ENCODE peak calls at places on chromosomes 7 and 10, in nine cellular contexts. I is psoas muscle, M is lower lobe of right lung, C is tibial nerve, E is sigmoid colon, L is adrenal gland, V is thoracic aorta, T is GM13977, H is endothelial cell. F is an unnamed sample.

GRCh38 chr7:13778967-13779366 is 210.5 kb downstream of the ETV1 start:
- DNase-seq in I (no peak), M (peak), C (no peak), E (no peak), L (no peak), V (no peak), T (no peak), H (no peak), F (no peak)

GRCh38 chr10:69394020-69394419 is 22.7 kb downstream of the TACR2 start:
- DNase-seq in I (no peak), M (no peak), C (no peak), E (no peak), L (no peak), V (no peak), T (no peak), H (no peak), F (no peak)

GRCh38 chr7:7766671-7767070 is 48.3 kb upstream of the RPA3 start:
- DNase-seq in I (no peak), M (no peak), C (no peak), E (no peak), L (peak), V (no peak), T (no peak), H (no peak), F (no peak)

GRCh38 chr10:72081210-72081609 is 7.1 kb downstream of the SPOCK2 start:
- DNase-seq in I (peak), M (no peak), C (no peak), E (peak), L (no peak), V (no peak), T (no peak), H (no peak), F (no peak)

GRCh38 chr7:76108540-76109233 is 60.8 kb downstream of the MDH2 start:
- DNase-seq in I (no peak), M (peak), C (peak), E (peak), L (peak), V (no peak), T (no peak), H (no peak), F (no peak)

GRCh38 chr7:48637382-48637781 is 287.0 kb upstream of the CDC14C start:
- DNase-seq in I (no peak), M (no peak), C (no peak), E (no peak), L (no peak), V (no peak), T (no peak), H (no peak), F (no peak)

GRCh38 chr7:70069977-70070376 is 471.7 kb downstream of the AUTS2 start:
- DNase-seq in I (no peak), M (no peak), C (no peak), E (no peak), L (no peak), V (no peak), T (no peak), H (no peak), F (no peak)

GRCh38 chr10:110221721-110222261 is 14.4 kb downstream of the MXI1 start:
- DNase-seq in I (peak), M (peak), C (peak), E (peak), L (peak), V (peak), T (peak), H (peak), F (peak)

GRCh38 chr10:83184641-83185040 is 954.7 kb upstream of the GHITM start:
- DNase-seq in I (no peak), M (no peak), C (no peak), E (no peak), L (no peak), V (no peak), T (no peak), H (no peak), F (no peak)

GRCh38 chr7:87445897-87446296 is 29.6 kb downstream of the ABCB4 start:
- DNase-seq in I (no peak), M (no peak), C (no peak), E (no peak), L (no peak), V (no peak), T (peak), H (no peak), F (no peak)

GRCh38 chr7:153193144-153193595 is 433.6 kb downstream of the ACTR3B start:
- DNase-seq in I (no peak), M (peak), C (no peak), E (peak), L (peak), V (no peak), T (peak), H (peak), F (peak)

GRCh38 chr7:37480642-37481041 is 32.0 kb upstream of the ELMO1 start:
- DNase-seq in I (no peak), M (no peak), C (peak), E (no peak), L (no peak), V (no peak), T (no peak), H (no peak), F (no peak)

GRCh38 chr7:139844779-139845442 is 15.8 kb downstream of the TBXAS1 start:
- DNase-seq in I (no peak), M (no peak), C (no peak), E (no peak), L (no peak), V (no peak), T (no peak), H (no peak), F (no peak)

GRCh38 chr10:6689036-6689435 is 109.0 kb upstream of the PRKCQ start:
- DNase-seq in I (no peak), M (no peak), C (no peak), E (no peak), L (no peak), V (no peak), T (no peak), H (no peak), F (no peak)

GRCh38 chr10:68559251-68559650 is 886 bp upstream of the TET1 start:
- DNase-seq in I (no peak), M (no peak), C (no peak), E (no peak), L (no peak), V (no peak), T (no peak), H (no peak), F (no peak)

GRCh38 chr7:127905491-127906330 is 125.5 kb downstream of the LRRC4 start:
- DNase-seq in I (no peak), M (no peak), C (no peak), E (no peak), L (no peak), V (no peak), T (no peak), H (no peak), F (no peak)

GRCh38 chr7:133310232-133310852 is 57.5 kb downstream of the EXOC4 start:
- DNase-seq in I (no peak), M (no peak), C (no peak), E (no peak), L (peak), V (no peak), T (no peak), H (no peak), F (no peak)

GRCh38 chr7:98930464-98930863 is 52.1 kb downstream of the TRRAP start:
- DNase-seq in I (no peak), M (no peak), C (no peak), E (no peak), L (no peak), V (no peak), T (no peak), H (no peak), F (no peak)

GRCh38 chr7:101901661-101902491 is 84.5 kb downstream of the CUX1 start:
- DNase-seq in I (peak), M (no peak), C (no peak), E (no peak), L (no peak), V (no peak), T (no peak), H (no peak), F (no peak)

GRCh38 chr10:60405172-60405571 is 15.5 kb upstream of the ANK3 start:
- DNase-seq in I (no peak), M (no peak), C (no peak), E (no peak), L (no peak), V (no peak), T (no peak), H (no peak), F (no peak)

GRCh38 chr10:63700209-63700934 is 179.2 kb downstream of the REEP3 start:
- DNase-seq in I (peak), M (no peak), C (peak), E (no peak), L (peak), V (peak), T (no peak), H (no peak), F (no peak)

GRCh38 chr10:28628184-28628893 is 49.0 kb upstream of the BAMBI start:
- DNase-seq in I (peak), M (peak), C (peak), E (peak), L (peak), V (peak), T (peak), H (peak), F (peak)

GRCh38 chr10:114680557-114681117 is 22.6 kb upstream of the ABLIM1 start:
- DNase-seq in I (no peak), M (no peak), C (no peak), E (no peak), L (no peak), V (no peak), T (no peak), H (no peak), F (no peak)

GRCh38 chr7:50293509-50294179 is 10.9 kb upstream of the IKZF1 start:
- DNase-seq in I (no peak), M (no peak), C (no peak), E (no peak), L (no peak), V (no peak), T (no peak), H (no peak), F (no peak)
- TF ChIP-seq CTCF in I (no peak), M (no peak), C (no peak), E (no peak), L (no peak), V (no peak), T (no peak), H (no peak), F (no peak)

GRCh38 chr10:102713483-102713813 is 749 bp downstream of the ARL3 start:
- DNase-seq in I (no peak), M (no peak), C (no peak), E (no peak), L (no peak), V (no peak), T (no peak), H (no peak), F (no peak)
- TF ChIP-seq CTCF in I (no peak), M (no peak), C (no peak), E (no peak), L (no peak), V (no peak), T (peak), H (peak), F (peak)

GRCh38 chr7:146772581-146772980 is 656.0 kb downstream of the CNTNAP2 start:
- DNase-seq in I (no peak), M (no peak), C (no peak), E (no peak), L (no peak), V (no peak), T (no peak), H (peak), F (peak)
- TF ChIP-seq CTCF in I (no peak), M (no peak), C (no peak), E (no peak), L (no peak), V (no peak), T (no peak), H (peak), F (peak)

DNA sequence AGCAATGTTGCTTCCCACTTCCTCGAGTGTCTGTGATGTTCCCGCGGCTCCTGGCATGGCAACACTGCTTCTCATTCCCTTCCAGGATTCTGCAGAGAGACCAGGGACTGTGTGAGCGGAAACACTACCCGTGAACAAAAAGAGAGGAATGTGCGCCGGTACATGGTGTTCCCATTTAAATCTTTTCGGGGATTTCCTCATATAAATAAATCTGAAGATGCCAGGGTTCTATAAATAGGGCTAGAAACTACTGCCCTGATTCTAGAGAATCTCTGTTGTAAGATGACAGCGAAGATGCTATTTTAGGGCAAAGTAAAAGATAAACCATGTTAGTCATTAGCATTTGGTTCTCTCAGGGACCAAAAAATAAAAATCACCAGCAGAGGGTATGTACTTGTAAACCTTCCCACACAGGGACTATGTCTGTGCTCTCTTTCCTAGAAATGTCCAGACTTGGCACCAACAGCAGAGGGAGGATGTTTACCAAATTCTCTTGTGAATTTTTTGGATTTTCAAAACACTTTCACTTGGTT is 92.2 kb upstream of the DDC start:
- DNase-seq in I (peak), M (no peak), C (peak), E (peak), L (peak), V (peak), T (no peak), H (no peak), F (no peak)
- TF ChIP-seq CTCF in I (peak), M (peak), C (peak), E (no peak), L (peak), V (peak), T (no peak), H (no peak), F (no peak)

GRCh38 chr10:20855398-20856038 is 41.6 kb downstream of the NEBL start:
- DNase-seq in I (no peak), M (no peak), C (no peak), E (no peak), L (no peak), V (no peak), T (no peak), H (no peak), F (no peak)

GRCh38 chr10:20853276-20853675 is 43.8 kb downstream of the NEBL start:
- DNase-seq in I (no peak), M (no peak), C (no peak), E (no peak), L (no peak), V (no peak), T (no peak), H (no peak), F (no peak)

GRCh38 chr10:20863008-20863407 is 34.1 kb downstream of the NEBL start:
- DNase-seq in I (no peak), M (no peak), C (no peak), E (no peak), L (no peak), V (no peak), T (no peak), H (no peak), F (no peak)

GRCh38 chr10:20856484-20856883 is 40.6 kb downstream of the NEBL start:
- DNase-seq in I (no peak), M (no peak), C (no peak), E (no peak), L (no peak), V (no peak), T (no peak), H (no peak), F (no peak)

GRCh38 chr10:20858292-20859124 is 38.6 kb downstream of the NEBL start:
- DNase-seq in I (no peak), M (no peak), C (no peak), E (no peak), L (no peak), V (no peak), T (no peak), H (no peak), F (no peak)
- TF ChIP-seq CTCF in I (peak), M (peak), C (peak), E (peak), L (peak), V (peak), T (peak), H (peak), F (peak)

DNA sequence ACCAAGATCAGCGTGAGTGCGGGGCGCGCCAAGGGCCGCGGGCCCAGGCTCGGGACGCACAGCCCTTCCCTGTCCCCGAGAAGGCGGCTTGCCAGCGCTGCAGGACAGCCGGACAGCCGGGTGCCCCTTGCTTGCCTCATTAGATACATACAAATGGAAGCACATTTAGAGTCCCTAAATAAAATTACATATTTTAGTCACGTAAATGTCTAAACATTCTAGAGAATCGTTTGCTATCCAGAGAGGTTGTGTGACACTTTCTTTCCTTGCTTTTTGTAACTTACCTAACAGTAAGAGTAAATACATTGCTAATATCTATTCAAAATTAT is 4.8 kb downstream of the VSTM2A start:
- DNase-seq in I (no peak), M (no peak), C (no peak), E (no peak), L (no peak), V (no peak), T (no peak), H (no peak), F (no peak)
- TF ChIP-seq CTCF in I (no peak), M (no peak), C (no peak), E (no peak), L (no peak), V (no peak), T (no peak), H (no peak), F (no peak)

DNA sequence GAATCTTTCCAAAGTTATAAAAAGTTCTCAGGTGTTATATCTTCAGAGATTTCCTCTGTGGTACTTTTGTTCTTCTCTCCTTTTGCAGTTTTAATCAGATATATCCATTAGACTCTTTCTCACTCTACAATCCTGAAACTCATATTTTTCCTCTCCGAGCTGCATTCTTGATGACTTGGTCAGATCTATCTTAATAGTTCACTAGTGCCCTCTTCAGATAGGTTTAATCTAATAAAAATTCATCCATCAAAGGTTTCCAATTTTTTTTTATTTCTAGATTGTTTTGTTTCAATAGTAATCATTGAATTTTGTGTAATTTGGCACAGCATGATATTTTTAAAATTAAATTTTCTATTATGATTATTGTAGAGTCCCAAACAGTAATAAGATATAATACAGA is 21.8 kb upstream of the DGKB start:
- DNase-seq in I (no peak), M (no peak), C (no peak), E (no peak), L (no peak), V (no peak), T (no peak), H (no peak), F (no peak)
- TF ChIP-seq CTCF in I (no peak), M (no peak), C (no peak), E (no peak), L (no peak), V (no peak), T (no peak), H (no peak), F (no peak)

GRCh38 chr7:65397730-65398142 is 24.1 kb downstream of the ZNF92 start:
- DNase-seq in I (no peak), M (no peak), C (no peak), E (no peak), L (no peak), V (no peak), T (no peak), H (no peak), F (no peak)
- TF ChIP-seq CTCF in I (no peak), M (no peak), C (no peak), E (no peak), L (no peak), V (no peak), T (no peak), H (no peak), F (no peak)

F was measured in glutamatergic neuron.